ENCODE peak calls at places on chromosome 22, in seven cellular contexts. Y, T, S, V, C, X and I are unnamed samples. For H3K27me3, the result is how much of the 10 kb centered on the place peaks cover.

GRCh38 chr22:17868771-17869170 is 94.5 kb upstream of the BID start:
- DNase-seq in C (no peak), X (no peak), T (no peak), S (no peak), Y (no peak), V (peak), I (no peak)

GRCh38 chr22:47784367-47784983 is 1022.0 kb downstream of the TBC1D22A start:
- DNase-seq in X (no peak), V (peak), T (no peak), C (no peak), Y (no peak), S (no peak), I (no peak)

GRCh38 chr22:50544746-50545253 is 899 bp upstream of the KLHDC7B start:
- DNase-seq in Y (no peak), S (no peak), T (no peak), X (peak), V (peak), C (no peak), I (no peak)

GRCh38 chr22:50447576-50448551 is 27.0 kb downstream of the SBF1 start:
- DNase-seq in X (no peak), C (no peak), S (no peak), Y (peak), V (no peak), T (no peak), I (no peak)

GRCh38 chr22:36088292-36088691 is 59.7 kb upstream of the RBFOX2 start:
- DNase-seq in X (no peak), T (no peak), C (no peak), Y (no peak), S (no peak), V (no peak), I (no peak)

GRCh38 chr22:47736166-47737034 is 974.0 kb downstream of the TBC1D22A start:
- DNase-seq in X (no peak), V (no peak), C (no peak), S (no peak), Y (no peak), T (no peak), I (no peak)

GRCh38 chr22:25054943-25055511 is 102.5 kb downstream of the KIAA1671 start:
- DNase-seq in S (no peak), C (no peak), X (no peak), V (no peak), Y (no peak), T (no peak), I (no peak)

GRCh38 chr22:35014812-35015211 is 51.1 kb upstream of the ISX start:
- DNase-seq in Y (no peak), T (no peak), V (no peak), X (no peak), S (no peak), C (no peak), I (no peak)

GRCh38 chr22:19808873-19809478 is 45.7 kb downstream of the GNB1L start:
- DNase-seq in V (peak), X (no peak), T (peak), S (no peak), C (no peak), Y (no peak), I (peak)

GRCh38 chr22:19811211-19811621 is 43.5 kb downstream of the GNB1L start:
- DNase-seq in T (no peak), C (no peak), S (no peak), X (peak), Y (no peak), V (peak), I (no peak)

GRCh38 chr22:19811811-19812771 is 42.6 kb downstream of the GNB1L start:
- DNase-seq in X (peak), Y (no peak), T (no peak), C (no peak), V (peak), S (no peak), I (no peak)

GRCh38 chr22:19809741-19810140 is 44.9 kb downstream of the GNB1L start:
- DNase-seq in X (no peak), T (no peak), V (peak), S (no peak), C (no peak), Y (no peak), I (no peak)

GRCh38 chr22:19810381-19811141 is 44.1 kb downstream of the GNB1L start:
- DNase-seq in T (no peak), Y (no peak), S (peak), X (no peak), V (peak), C (peak), I (peak)
- H3K4me3 ChIP-seq in T (no peak), Y (no peak), S (no peak), X (no peak), V (no peak), C (no peak), I (no peak)

DNA sequence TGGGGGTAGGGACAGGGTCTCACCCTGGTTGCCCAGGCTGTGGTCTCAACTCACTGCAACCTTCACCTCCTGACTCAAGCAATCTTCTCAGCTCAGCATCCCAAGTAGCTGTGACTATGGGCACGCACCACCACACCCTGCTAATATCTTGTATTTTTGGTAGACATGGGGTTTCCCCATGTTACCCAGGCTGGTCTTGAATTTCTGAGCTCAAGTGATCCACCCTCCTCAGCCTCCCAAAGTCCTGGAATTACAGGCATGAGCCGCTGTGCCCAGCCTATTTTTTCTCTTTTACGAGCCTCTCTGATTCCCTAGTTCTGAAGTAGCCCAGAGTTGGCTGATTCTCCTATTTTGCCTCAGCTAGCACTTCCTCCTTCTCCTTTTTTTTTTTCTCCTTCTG is 83.6 kb downstream of the ZNF280B start:
- DNase-seq in T (no peak), C (no peak), X (no peak), Y (no peak), V (no peak), S (no peak), I (no peak)
- H3K27me3 ChIP-seq in T (half or more), C (under half), X (under half), Y (under half), V (under half), S (under half), I (under half)

GRCh38 chr22:38955926-38956325 is 1.5 kb upstream of the APOBEC3A start:
- DNase-seq in C (no peak), X (no peak), Y (no peak), T (no peak), S (no peak), V (peak), I (no peak)

GRCh38 chr22:38953091-38953490 is 4.3 kb upstream of the APOBEC3A start:
- DNase-seq in C (no peak), Y (no peak), X (no peak), V (no peak), S (no peak), T (no peak), I (no peak)

GRCh38 chr22:38955250-38955775 is 2.1 kb upstream of the APOBEC3A start:
- DNase-seq in S (no peak), T (no peak), C (no peak), X (no peak), Y (no peak), V (peak), I (no peak)

GRCh38 chr22:38953577-38954413 is 3.6 kb upstream of the APOBEC3A start:
- DNase-seq in S (no peak), Y (no peak), V (peak), X (peak), C (no peak), T (no peak), I (no peak)

GRCh38 chr22:38954414-38955043 is 2.9 kb upstream of the APOBEC3A start:
- DNase-seq in X (no peak), S (no peak), T (no peak), C (no peak), V (peak), Y (no peak), I (no peak)
- H3K27ac ChIP-seq in X (no peak), S (no peak), T (no peak), C (no peak), V (peak), Y (no peak), I (no peak)

DNA sequence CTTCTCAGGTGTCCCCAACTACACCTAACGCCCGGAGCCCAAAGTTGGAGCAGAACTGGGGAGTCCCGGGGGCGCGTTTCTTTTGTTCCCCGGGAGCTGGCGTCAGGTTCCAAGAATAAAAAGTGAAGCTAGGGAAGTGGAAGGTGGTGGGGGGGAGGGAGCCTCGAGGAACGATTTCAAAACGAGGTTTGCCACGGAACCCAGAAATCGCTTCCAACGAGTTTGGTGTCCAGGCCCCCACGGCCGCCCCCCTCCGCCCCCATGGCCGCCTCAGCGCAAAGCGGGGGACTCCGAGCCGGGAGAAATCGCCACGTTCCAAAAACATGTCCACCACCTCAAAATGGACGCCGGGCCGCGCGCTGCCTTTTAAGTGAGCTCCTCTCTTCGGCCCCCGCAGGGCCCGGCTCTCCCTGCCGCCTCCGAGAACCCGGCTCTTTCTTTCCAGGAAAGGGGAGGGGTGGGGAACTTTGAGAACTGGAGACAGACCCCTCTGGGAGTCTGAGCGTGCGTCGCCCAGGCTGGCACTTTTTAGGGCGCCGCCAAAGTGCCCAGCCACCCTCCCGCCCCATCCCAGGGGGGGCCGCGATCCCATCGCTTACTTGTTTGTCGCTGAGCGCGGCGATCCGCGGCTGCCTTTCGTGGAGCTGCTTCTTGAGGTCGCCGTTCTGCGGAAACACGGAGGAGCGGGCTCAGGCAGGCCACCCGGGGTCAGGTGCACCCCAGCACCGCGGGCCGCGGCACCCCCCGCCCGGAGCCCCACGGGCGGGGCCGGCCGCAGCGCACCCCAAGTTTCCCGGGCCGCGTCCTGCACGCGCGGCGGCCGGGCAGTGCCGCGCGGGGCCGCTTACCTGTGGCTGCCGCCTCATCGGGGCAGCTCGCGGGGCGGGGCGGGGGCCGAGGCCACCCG is 1.6 kb downstream of the PHF21B start:
- DNase-seq in C (no peak), V (no peak), S (peak), Y (peak), T (no peak), X (no peak), I (peak)
- H3K4me3 ChIP-seq in C (peak), V (peak), S (peak), Y (peak), T (peak), X (peak), I (peak)